ENCODE peak calls at places on chromosomes 11 and 22, in nine cellular contexts. X is gastrocnemius medialis; U is keratinocyte; Q is GM23338; E is PC-9; Z is endothelial cell of umbilical vein; V is CD4-positive, CD25-positive, alpha-beta regulatory T cell; D is kidney epithelial cell; A is IMR-90. F is an unnamed sample.

GRCh38 chr11:126891556-126892217 is 108.9 kb downstream of the KIRREL3 start:
- DNase-seq in X (no peak), U (no peak), Q (no peak), E (no peak), Z (no peak), V (no peak), D (no peak), A (no peak), F (no peak)

GRCh38 chr11:125410091-125410490 is 86.0 kb downstream of the FEZ1 start:
- DNase-seq in X (no peak), U (peak; percentile 23), Q (peak; percentile 79), E (no peak), Z (no peak), V (no peak), D (no peak), A (no peak), F (no peak)

GRCh38 chr11:64132388-64132771 is 33.5 kb downstream of the MACROD1 start:
- DNase-seq in X (no peak), U (no peak), Q (no peak), E (no peak), Z (no peak), V (no peak), D (no peak), A (no peak), F (no peak)

GRCh38 chr11:12177739-12178338 is 67.4 kb downstream of the MICAL2 start:
- DNase-seq in X (no peak), U (no peak), Q (no peak), E (peak; percentile 41), Z (no peak), V (no peak), D (no peak), A (peak; percentile 71), F (no peak)

GRCh38 chr11:76626921-76627391 is 43.6 kb downstream of the LRRC32 start:
- DNase-seq in X (no peak), U (no peak), Q (no peak), E (no peak), Z (no peak), V (peak; percentile 39), D (no peak), A (peak; percentile 29), F (peak; percentile 12)

GRCh38 chr11:71252782-71253730 is 679 bp upstream of the SHANK2 start:
- DNase-seq in X (no peak), U (peak; percentile 28), Q (peak; percentile 85), E (peak; percentile 95), Z (no peak), V (no peak), D (peak; percentile 89), A (peak; percentile 68), F (no peak)

GRCh38 chr11:119878990-119879389 is 150.0 kb upstream of the NECTIN1 start:
- DNase-seq in X (no peak), U (no peak), Q (no peak), E (no peak), Z (no peak), V (no peak), D (no peak), A (no peak), F (no peak)

GRCh38 chr11:27693398-27693797 is 6.9 kb downstream of the BDNF start:
- DNase-seq in X (no peak), U (no peak), Q (no peak), E (no peak), Z (no peak), V (no peak), D (no peak), A (no peak), F (no peak)

GRCh38 chr22:26480611-26480932 is 3.0 kb downstream of the HPS4 start:
- DNase-seq in X (no peak), U (no peak), Q (no peak), E (no peak), Z (no peak), V (no peak), D (no peak), A (no peak), F (no peak)

GRCh38 chr22:26479043-26479791 is 4.4 kb downstream of the HPS4 start:
- DNase-seq in X (no peak), U (no peak), Q (no peak), E (no peak), Z (no peak), V (no peak), D (no peak), A (no peak), F (peak; percentile 60)

GRCh38 chr22:26481694-26482093 is 1.9 kb downstream of the HPS4 start:
- DNase-seq in X (no peak), U (no peak), Q (no peak), E (no peak), Z (no peak), V (no peak), D (no peak), A (no peak), F (no peak)

GRCh38 chr22:26481112-26481693 is 2.4 kb downstream of the HPS4 start:
- DNase-seq in X (no peak), U (no peak), Q (no peak), E (no peak), Z (no peak), V (no peak), D (no peak), A (no peak), F (no peak)

DNA sequence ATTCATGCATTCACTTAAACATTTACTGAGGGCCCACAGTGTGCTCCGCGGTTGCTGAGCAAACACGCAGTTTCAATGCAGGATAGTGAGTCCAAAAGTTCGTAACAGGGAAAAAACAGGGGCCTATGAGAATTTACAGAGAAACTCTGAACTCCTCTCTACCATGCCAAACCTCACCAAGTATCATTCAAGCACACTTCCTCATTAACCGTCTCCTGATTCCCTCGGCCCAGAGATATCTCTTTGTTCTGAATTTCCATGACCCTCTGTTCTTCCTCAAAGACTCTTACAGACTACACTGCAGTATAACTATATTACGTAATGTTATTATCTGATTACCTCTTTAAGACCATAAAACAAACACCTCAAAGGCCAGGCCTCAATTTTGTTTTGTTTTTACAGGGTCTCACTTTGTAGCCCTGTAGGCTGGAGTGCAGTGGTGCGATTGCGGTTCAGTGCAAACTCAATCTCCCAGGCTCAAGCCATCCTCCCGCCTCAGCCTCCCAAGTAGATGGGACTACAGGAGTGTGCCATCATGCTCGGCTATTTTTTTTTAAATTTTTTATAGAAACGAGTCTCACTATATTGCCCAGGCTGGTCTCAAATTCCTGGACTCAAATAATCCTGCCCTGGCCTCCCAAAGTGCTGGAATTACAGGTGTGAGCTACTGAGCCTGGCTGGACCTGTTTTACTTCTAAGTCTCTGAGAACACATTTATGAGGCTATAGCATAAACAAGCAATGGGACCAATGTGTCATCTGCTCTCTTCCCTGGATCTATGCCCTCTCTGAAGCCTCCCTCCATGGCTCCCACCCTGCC is 3.6 kb downstream of the HPS4 start:
- DNase-seq in X (no peak), U (no peak), Q (no peak), E (no peak), Z (no peak), V (no peak), D (no peak), A (no peak), F (peak; percentile 55)
- H3K36me3 ChIP-seq in X (peaks cover 24% of the 10 kb centered on the region), U (peaks cover 23% of the 10 kb centered on the region), Q (peaks cover 23% of the 10 kb centered on the region), E (peaks cover 2% of the 10 kb centered on the region), Z (peaks cover 5% of the 10 kb centered on the region), V (peaks cover 25% of the 10 kb centered on the region), D (peaks cover 1% of the 10 kb centered on the region), A (peaks cover 12% of the 10 kb centered on the region), F (peaks cover 48% of the 10 kb centered on the region)

DNA sequence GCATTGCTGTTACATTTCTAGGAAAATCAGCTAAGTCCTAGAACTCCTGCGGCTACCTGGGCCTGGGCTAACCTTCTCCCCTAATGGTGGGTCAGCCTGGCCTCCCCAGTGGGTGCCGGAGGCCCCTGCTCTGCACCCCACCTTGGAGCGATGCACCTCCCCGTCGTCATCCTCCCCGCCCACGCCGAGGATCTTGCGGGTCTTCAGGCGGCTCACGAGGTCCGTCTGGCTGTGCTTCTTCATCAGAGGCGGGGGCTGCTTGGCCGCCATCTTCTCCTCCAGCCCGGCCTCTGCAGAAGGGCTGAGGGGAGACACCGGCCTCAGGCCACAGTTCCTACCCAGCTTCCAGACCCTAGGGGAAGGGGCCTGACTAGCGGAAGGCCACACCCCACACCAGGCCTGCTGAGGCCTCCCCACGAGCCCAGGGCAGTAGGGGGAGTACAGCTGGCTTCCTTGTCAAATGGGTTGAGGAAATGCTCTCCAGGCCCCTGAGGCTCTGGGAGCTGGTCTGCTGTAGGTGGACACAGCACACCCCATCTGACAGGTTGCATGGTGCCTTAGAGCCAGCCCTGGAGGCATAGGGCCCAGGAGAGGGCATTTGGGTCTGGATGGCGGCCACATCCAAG is 12.5 kb downstream of the TP53I11 start:
- DNase-seq in X (no peak), U (no peak), Q (no peak), E (no peak), Z (no peak), V (no peak), D (no peak), A (no peak), F (no peak)
- H3K36me3 ChIP-seq in X (no peaks in the 10 kb centered on the region), U (peaks cover 6% of the 10 kb centered on the region), Q (no peaks in the 10 kb centered on the region), E (no peaks in the 10 kb centered on the region), Z (no peaks in the 10 kb centered on the region), V (no peaks in the 10 kb centered on the region), D (no peaks in the 10 kb centered on the region), A (peaks cover 37% of the 10 kb centered on the region), F (no peaks in the 10 kb centered on the region)

GRCh38 chr11:130213979-130214281 is 54.3 kb downstream of the ST14 start:
- DNase-seq in X (no peak), U (no peak), Q (no peak), E (no peak), Z (no peak), V (no peak), D (no peak), A (no peak), F (no peak)

GRCh38 chr11:130214861-130215530 is 55.4 kb downstream of the ST14 start:
- DNase-seq in X (no peak), U (no peak), Q (no peak), E (no peak), Z (no peak), V (no peak), D (no peak), A (no peak), F (no peak)

GRCh38 chr11:130212431-130212961 is 52.9 kb downstream of the ST14 start:
- DNase-seq in X (no peak), U (no peak), Q (no peak), E (no peak), Z (no peak), V (no peak), D (no peak), A (no peak), F (peak; percentile 4)

GRCh38 chr11:130211781-130212401 is 52.3 kb downstream of the ST14 start:
- DNase-seq in X (no peak), U (no peak), Q (no peak), E (no peak), Z (no peak), V (no peak), D (no peak), A (no peak), F (peak; percentile 2)

DNA sequence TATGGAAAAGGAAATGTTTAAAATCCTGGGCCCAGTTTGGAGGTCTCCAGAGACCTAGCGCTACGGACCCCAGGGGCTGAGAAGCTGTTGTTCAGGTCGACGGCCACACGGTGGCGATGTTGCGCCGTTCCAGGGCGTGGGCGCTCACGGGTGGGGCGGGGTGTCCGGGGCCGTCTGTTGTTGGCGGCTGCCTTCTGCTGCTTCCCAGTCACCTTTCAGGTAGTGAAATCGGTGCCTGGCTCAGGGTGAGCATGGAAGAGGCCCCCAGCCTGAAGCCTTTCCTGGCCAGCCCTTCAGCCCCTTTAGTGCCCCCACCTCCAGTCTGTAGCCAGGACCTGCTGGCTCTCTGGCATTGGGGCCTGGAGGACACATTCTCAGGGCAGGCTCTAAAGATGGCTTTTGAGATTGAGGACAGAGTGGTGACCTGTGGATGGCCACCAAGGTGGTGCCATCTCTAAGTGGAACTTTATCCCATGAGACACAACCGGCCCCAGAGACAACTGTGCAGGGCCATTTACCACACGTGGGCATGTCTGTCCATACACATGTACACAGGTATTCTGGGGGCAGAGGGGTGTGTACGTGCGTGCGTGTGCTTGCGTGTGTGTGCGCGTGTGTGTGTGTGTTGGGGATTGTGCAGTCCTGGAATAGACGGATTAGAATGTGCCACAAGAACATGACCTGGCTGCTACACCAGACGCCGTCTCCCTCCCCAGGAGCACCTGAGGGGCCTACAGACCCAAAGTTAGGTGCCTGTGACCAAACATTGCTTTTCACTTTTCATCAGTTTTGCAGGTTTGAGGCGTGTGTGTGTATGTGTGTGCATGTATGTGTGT is 53.8 kb downstream of the ST14 start:
- DNase-seq in X (peak; percentile 27), U (no peak), Q (peak; percentile 78), E (no peak), Z (peak; percentile 40), V (peak; percentile 48), D (no peak), A (peak; percentile 6), F (peak; percentile 69)
- H3K36me3 ChIP-seq in X (no peaks in the 10 kb centered on the region), U (peaks cover 7% of the 10 kb centered on the region), Q (no peaks in the 10 kb centered on the region), E (no peaks in the 10 kb centered on the region), Z (no peaks in the 10 kb centered on the region), V (no peaks in the 10 kb centered on the region), D (no peaks in the 10 kb centered on the region), A (no peaks in the 10 kb centered on the region), F (no peaks in the 10 kb centered on the region)

GRCh38 chr11:7622731-7623130 is 50.6 kb downstream of the CYB5R2 start:
- DNase-seq in X (no peak), U (no peak), Q (no peak), E (no peak), Z (no peak), V (no peak), D (no peak), A (no peak), F (no peak)
- H3K36me3 ChIP-seq in X (peaks cover 39% of the 10 kb centered on the region), U (no peaks in the 10 kb centered on the region), Q (no peaks in the 10 kb centered on the region), E (no peaks in the 10 kb centered on the region), Z (no peaks in the 10 kb centered on the region), V (no peaks in the 10 kb centered on the region), D (no peaks in the 10 kb centered on the region), A (no peaks in the 10 kb centered on the region), F (no peaks in the 10 kb centered on the region)